ENCODE peak calls at places on chromosomes 13 and 19, in seven cellular contexts. One of them, this sample, is unnamed.

GRCh38 chr13:73337511-73337910 is 278.7 kb downstream of the KLF5 start:
- DNase-seq in BJ: no peak
- DNase-seq in IMR-90: no peak
- DNase-seq in AG10803: no peak
- DNase-seq in fibroblast of lung: peak; percentile 48
- DNase-seq in fibroblast of pulmonary artery: no peak
- DNase-seq in AG09309: no peak
- DNase-seq in this sample: no peak

GRCh38 chr19:11203194-11204075 is 6.1 kb upstream of the KANK2 start:
- DNase-seq in BJ: peak; percentile 57
- DNase-seq in IMR-90: peak; percentile 71
- DNase-seq in AG10803: peak; percentile 83
- DNase-seq in fibroblast of lung: peak; percentile 77
- DNase-seq in fibroblast of pulmonary artery: peak; percentile 82
- DNase-seq in AG09309: peak; percentile 67
- DNase-seq in this sample: peak; percentile 34

GRCh38 chr13:41985788-41986508 is 25.0 kb upstream of the VWA8 start:
- DNase-seq in BJ: peak; percentile 37
- DNase-seq in IMR-90: peak; percentile 35
- DNase-seq in AG10803: peak; percentile 18
- DNase-seq in fibroblast of lung: peak; percentile 36
- DNase-seq in fibroblast of pulmonary artery: no peak
- DNase-seq in AG09309: no peak
- DNase-seq in this sample: peak; percentile 28

GRCh38 chr13:38947049-38947448 is 43.6 kb downstream of the STOML3 start:
- DNase-seq in BJ: no peak
- DNase-seq in IMR-90: no peak
- DNase-seq in AG10803: no peak
- DNase-seq in fibroblast of lung: no peak
- DNase-seq in fibroblast of pulmonary artery: no peak
- DNase-seq in AG09309: no peak
- DNase-seq in this sample: no peak

GRCh38 chr13:73303858-73304257 is 245.1 kb downstream of the KLF5 start:
- DNase-seq in BJ: peak; percentile 9
- DNase-seq in IMR-90: peak; percentile 75
- DNase-seq in AG10803: peak; percentile 3
- DNase-seq in fibroblast of lung: peak; percentile 74
- DNase-seq in fibroblast of pulmonary artery: peak; percentile 10
- DNase-seq in AG09309: no peak
- DNase-seq in this sample: no peak

GRCh38 chr13:106514928-106515634 is 20.4 kb downstream of the EFNB2 start:
- DNase-seq in BJ: no peak
- DNase-seq in IMR-90: no peak
- DNase-seq in AG10803: no peak
- DNase-seq in fibroblast of lung: no peak
- DNase-seq in fibroblast of pulmonary artery: no peak
- DNase-seq in AG09309: no peak
- DNase-seq in this sample: no peak

GRCh38 chr13:112756967-112757758 is 67.3 kb downstream of the ATP11A start:
- DNase-seq in BJ: no peak
- DNase-seq in IMR-90: no peak
- DNase-seq in AG10803: no peak
- DNase-seq in fibroblast of lung: no peak
- DNase-seq in fibroblast of pulmonary artery: no peak
- DNase-seq in AG09309: no peak
- DNase-seq in this sample: no peak

GRCh38 chr13:72726721-72727416 is 560 bp downstream of the MZT1 start:
- DNase-seq in BJ: no peak
- DNase-seq in IMR-90: no peak
- DNase-seq in AG10803: peak; percentile 12
- DNase-seq in fibroblast of lung: peak; percentile 24
- DNase-seq in fibroblast of pulmonary artery: no peak
- DNase-seq in AG09309: no peak
- DNase-seq in this sample: no peak

GRCh38 chr19:57820599-57820998 is 5.9 kb upstream of the ZNF552 start:
- DNase-seq in BJ: no peak
- DNase-seq in IMR-90: no peak
- DNase-seq in AG10803: no peak
- DNase-seq in fibroblast of lung: no peak
- DNase-seq in fibroblast of pulmonary artery: no peak
- DNase-seq in AG09309: no peak
- DNase-seq in this sample: no peak

GRCh38 chr19:55447421-55448174 is 4.5 kb upstream of the SHISA7 start:
- DNase-seq in BJ: no peak
- DNase-seq in IMR-90: peak; percentile 15
- DNase-seq in AG10803: peak; percentile 63
- DNase-seq in fibroblast of lung: no peak
- DNase-seq in fibroblast of pulmonary artery: peak; percentile 35
- DNase-seq in AG09309: no peak
- DNase-seq in this sample: no peak

GRCh38 chr13:84446972-84447700 is 564.9 kb upstream of the SLITRK1 start:
- DNase-seq in BJ: no peak
- DNase-seq in IMR-90: no peak
- DNase-seq in AG10803: peak; percentile 73
- DNase-seq in fibroblast of lung: peak; percentile 14
- DNase-seq in fibroblast of pulmonary artery: peak; percentile 19
- DNase-seq in AG09309: peak; percentile 11
- DNase-seq in this sample: peak; percentile 59

GRCh38 chr19:33207040-33207620 is 13.0 kb downstream of the LRP3 start:
- DNase-seq in BJ: no peak
- DNase-seq in IMR-90: no peak
- DNase-seq in AG10803: no peak
- DNase-seq in fibroblast of lung: no peak
- DNase-seq in fibroblast of pulmonary artery: no peak
- DNase-seq in AG09309: no peak
- DNase-seq in this sample: no peak
- TF ChIP-seq CTCF in BJ: no peak
- TF ChIP-seq CTCF in IMR-90: no peak
- TF ChIP-seq CTCF in AG10803: no peak
- TF ChIP-seq CTCF in fibroblast of lung: no peak
- TF ChIP-seq CTCF in fibroblast of pulmonary artery: no peak
- TF ChIP-seq CTCF in AG09309: no peak
- TF ChIP-seq CTCF in this sample: no peak

GRCh38 chr19:19652482-19653295 is 9.2 kb upstream of the GMIP start:
- DNase-seq in BJ: no peak
- DNase-seq in IMR-90: peak; percentile 30
- DNase-seq in AG10803: peak; percentile 13
- DNase-seq in fibroblast of lung: peak; percentile 39
- DNase-seq in fibroblast of pulmonary artery: no peak
- DNase-seq in AG09309: no peak
- DNase-seq in this sample: no peak

GRCh38 chr19:19655641-19656343 is 7.7 kb downstream of the ATP13A1 start:
- DNase-seq in BJ: no peak
- DNase-seq in IMR-90: no peak
- DNase-seq in AG10803: no peak
- DNase-seq in fibroblast of lung: no peak
- DNase-seq in fibroblast of pulmonary artery: no peak
- DNase-seq in AG09309: no peak
- DNase-seq in this sample: no peak

GRCh38 chr19:19654441-19654840 is 9.0 kb downstream of the ATP13A1 start:
- DNase-seq in BJ: no peak
- DNase-seq in IMR-90: no peak
- DNase-seq in AG10803: no peak
- DNase-seq in fibroblast of lung: no peak
- DNase-seq in fibroblast of pulmonary artery: no peak
- DNase-seq in AG09309: no peak
- DNase-seq in this sample: no peak

GRCh38 chr19:19655051-19655594 is 8.4 kb downstream of the ATP13A1 start:
- DNase-seq in BJ: no peak
- DNase-seq in IMR-90: no peak
- DNase-seq in AG10803: no peak
- DNase-seq in fibroblast of lung: no peak
- DNase-seq in fibroblast of pulmonary artery: no peak
- DNase-seq in AG09309: no peak
- DNase-seq in this sample: no peak

GRCh38 chr19:19653597-19654147 is 9.8 kb downstream of the ATP13A1 start:
- DNase-seq in BJ: no peak
- DNase-seq in IMR-90: no peak
- DNase-seq in AG10803: no peak
- DNase-seq in fibroblast of lung: no peak
- DNase-seq in fibroblast of pulmonary artery: no peak
- DNase-seq in AG09309: no peak
- DNase-seq in this sample: no peak
- H3K4me3 ChIP-seq in BJ: no peak overlapping the region
- H3K4me3 ChIP-seq in IMR-90: no peak overlapping the region
- H3K4me3 ChIP-seq in AG10803: no peak overlapping the region
- H3K4me3 ChIP-seq in fibroblast of lung: no peak overlapping the region
- H3K4me3 ChIP-seq in fibroblast of pulmonary artery: no peak overlapping the region
- H3K4me3 ChIP-seq in AG09309: no peak overlapping the region
- H3K4me3 ChIP-seq in this sample: no peak overlapping the region

GRCh38 chr19:19115954-19116353 is 22.3 kb downstream of the TMEM161A start:
- DNase-seq in BJ: no peak
- DNase-seq in IMR-90: no peak
- DNase-seq in AG10803: no peak
- DNase-seq in fibroblast of lung: no peak
- DNase-seq in fibroblast of pulmonary artery: peak; percentile 25
- DNase-seq in AG09309: no peak
- DNase-seq in this sample: no peak
- TF ChIP-seq CTCF in BJ: peak; percentile 64
- TF ChIP-seq CTCF in IMR-90: peak; percentile 33
- TF ChIP-seq CTCF in AG10803: peak; percentile 53
- TF ChIP-seq CTCF in fibroblast of lung: peak; percentile 60
- TF ChIP-seq CTCF in fibroblast of pulmonary artery: peak; percentile 56
- TF ChIP-seq CTCF in AG09309: peak; percentile 59
- TF ChIP-seq CTCF in this sample: peak; percentile 41

GRCh38 chr19:40804783-40805242 is 5.8 kb downstream of the EGLN2 start:
- DNase-seq in BJ: no peak
- DNase-seq in IMR-90: no peak
- DNase-seq in AG10803: no peak
- DNase-seq in fibroblast of lung: no peak
- DNase-seq in fibroblast of pulmonary artery: no peak
- DNase-seq in AG09309: no peak
- DNase-seq in this sample: no peak
- H3K4me3 ChIP-seq in BJ: no peak overlapping the region
- H3K4me3 ChIP-seq in IMR-90: no peak overlapping the region
- H3K4me3 ChIP-seq in AG10803: no peak overlapping the region
- H3K4me3 ChIP-seq in fibroblast of lung: no peak overlapping the region
- H3K4me3 ChIP-seq in fibroblast of pulmonary artery: no peak overlapping the region
- H3K4me3 ChIP-seq in AG09309: no peak overlapping the region
- H3K4me3 ChIP-seq in this sample: no peak overlapping the region